ENCODE peak calls at places on chromosomes 16 and 17, in four cellular contexts. I is MV-4-11, X is C1 segment of cervical spinal cord, G is T follicular helper cell. H is an unnamed sample.

GRCh38 chr16:67158637-67159600 is 790 bp downstream of the TRADD start:
- DNase-seq in X (no peak), G (peak; percentile 71), I (peak; percentile 55), H (peak; percentile 66)

GRCh38 chr17:76791053-76791980 is 53.4 kb downstream of the MFSD11 start:
- DNase-seq in G (no peak), I (peak; percentile 70), X (no peak), H (peak; percentile 76)

GRCh38 chr17:36855459-36855858 is 81.8 kb upstream of the LHX1 start:
- DNase-seq in G (no peak), X (no peak), I (no peak), H (no peak)

GRCh38 chr17:45758544-45758943 is 25.6 kb upstream of the CRHR1 start:
- DNase-seq in I (no peak), G (no peak), X (no peak), H (no peak)

GRCh38 chr16:27894441-27894840 is 169.1 kb downstream of the GSG1L start:
- DNase-seq in I (no peak), G (no peak), X (no peak), H (no peak)

GRCh38 chr16:74603848-74604247 is 3.1 kb downstream of the GLG1 start:
- DNase-seq in G (no peak), I (no peak), X (no peak), H (no peak)

GRCh38 chr16:22424161-22424937 is 49.9 kb upstream of the CDR2 start:
- DNase-seq in G (no peak), I (no peak), X (peak; percentile 11), H (no peak)

GRCh38 chr17:6508519-6509294 is 47.6 kb downstream of the PITPNM3 start:
- DNase-seq in I (no peak), X (no peak), G (no peak), H (no peak)

GRCh38 chr16:12802661-12803060 is 1.0 kb downstream of the CPPED1 start:
- DNase-seq in G (no peak), X (no peak), I (no peak), H (no peak)

GRCh38 chr17:58525239-58525638 is 10.8 kb upstream of the MTMR4 start:
- DNase-seq in X (no peak), I (no peak), G (no peak), H (no peak)

GRCh38 chr16:84751241-84751640 is 51.4 kb downstream of the USP10 start:
- DNase-seq in I (peak; percentile 40), X (no peak), G (no peak), H (peak; percentile 9)

GRCh38 chr17:81034779-81035388 is at the start of gene BAIAP2:
- DNase-seq in X (peak; percentile 87), I (peak; percentile 81), G (peak; percentile 97), H (peak; percentile 94)

GRCh38 chr16:24070851-24071250 is 185.3 kb upstream of the CACNG3 start:
- DNase-seq in G (no peak), X (no peak), I (peak; percentile 57), H (peak; percentile 78)

GRCh38 chr16:15775209-15775608 is 81.6 kb downstream of the MYH11 start:
- DNase-seq in G (no peak), X (no peak), I (no peak), H (peak; percentile 28)

GRCh38 chr16:4373909-4374742 is 2.5 kb downstream of the VASN start:
- DNase-seq in I (no peak), G (no peak), X (peak; percentile 38), H (peak; percentile 29)

GRCh38 chr17:42623732-42624596 is 14.5 kb downstream of the TUBG1 start:
- DNase-seq in G (no peak), I (no peak), X (no peak), H (peak; percentile 60)

GRCh38 chr17:7989781-7990655 is 12.4 kb upstream of the GUCY2D start:
- DNase-seq in I (peak; percentile 78), G (peak; percentile 85), X (peak; percentile 56), H (peak; percentile 92)

GRCh38 chr17:53227514-53227913 is 595.2 kb upstream of the KIF2B start:
- DNase-seq in I (no peak), G (no peak), X (no peak), H (no peak)

GRCh38 chr16:22948058-22948602 is 134.2 kb downstream of the HS3ST2 start:
- DNase-seq in I (peak; percentile 63), X (no peak), G (no peak), H (no peak)

GRCh38 chr16:53369921-53370320 is 64.3 kb upstream of the RBL2 start:
- DNase-seq in X (no peak), I (peak; percentile 94), G (no peak), H (peak; percentile 2)

GRCh38 chr16:85114909-85115567 is 2.8 kb upstream of the CIBAR2 start:
- DNase-seq in X (peak; percentile 62), I (peak; percentile 66), G (peak; percentile 60), H (peak; percentile 91)

GRCh38 chr17:64739316-64740058 is 77.4 kb upstream of the SMURF2 start:
- DNase-seq in X (no peak), G (no peak), I (no peak), H (no peak)

GRCh38 chr16:55001931-55002330 is 71.3 kb downstream of the IRX5 start:
- DNase-seq in X (no peak), I (no peak), G (no peak), H (no peak)

GRCh38 chr17:8060274-8060673 is 21.4 kb downstream of the ALOX15B start:
- DNase-seq in X (peak; percentile 9), G (peak; percentile 42), I (peak; percentile 66), H (peak; percentile 93)

GRCh38 chr16:80932725-80933124 is 74.0 kb downstream of the CMC2 start:
- DNase-seq in G (no peak), I (no peak), X (no peak), H (no peak)

GRCh38 chr17:72518810-72519597 is 398.2 kb downstream of the SOX9 start:
- DNase-seq in G (no peak), X (no peak), I (no peak), H (no peak)

GRCh38 chr17:21298983-21299519 is 14.5 kb downstream of the MAP2K3 start:
- DNase-seq in X (no peak), I (no peak), G (no peak), H (no peak)

GRCh38 chr17:61806081-61806828 is 57.1 kb downstream of the BRIP1 start:
- DNase-seq in X (no peak), I (no peak), G (no peak), H (peak; percentile 22)

GRCh38 chr17:59884861-59885260 is 7.9 kb downstream of the TUBD1 start:
- DNase-seq in X (no peak), G (no peak), I (no peak), H (no peak)

GRCh38 chr17:38571833-38572274 is 33.9 kb downstream of the SRCIN1 start:
- DNase-seq in X (no peak), G (no peak), I (peak; percentile 44), H (peak; percentile 12)

GRCh38 chr16:19879241-19879792 is 5.3 kb downstream of the GPRC5B start:
- DNase-seq in G (no peak), X (no peak), I (no peak), H (no peak)

GRCh38 chr16:77117687-77118086 is 73.3 kb upstream of the MON1B start:
- DNase-seq in G (no peak), I (no peak), X (no peak), H (no peak)

GRCh38 chr16:85697441-85697840 is 8.7 kb upstream of the GINS2 start:
- DNase-seq in I (no peak), G (no peak), X (no peak), H (no peak)

GRCh38 chr16:23784811-23785447 is 30.1 kb downstream of the CHP2 start:
- DNase-seq in X (no peak), G (no peak), I (peak; percentile 70), H (peak; percentile 76)

GRCh38 chr17:41967141-41967920 is 736 bp downstream of the CNP start:
- DNase-seq in G (no peak), I (no peak), X (peak; percentile 92), H (peak; percentile 49)

H was measured in OCI-M1.